ENCODE peak calls at places on chromosomes 4 and X, in eight cellular contexts. One of them, this sample, is unnamed.

GRCh38 chrX:349702-350101 is 31.1 kb upstream of the GTPBP6 start:
- DNase-seq in brain microvascular endothelial cell: no peak
- DNase-seq in fibroblast of mammary gland: no peak
- DNase-seq in CD4-positive, alpha-beta T cell: no peak
- DNase-seq in DND-41: no peak
- DNase-seq in BE2C: no peak
- DNase-seq in breast epithelium: no peak
- DNase-seq in dorsolateral prefrontal cortex: no peak
- DNase-seq in this sample: no peak

GRCh38 chr4:73600917-73601316 is 19.3 kb downstream of the RASSF6 start:
- DNase-seq in CD4-positive, alpha-beta T cell: no peak
- DNase-seq in brain microvascular endothelial cell: no peak
- DNase-seq in fibroblast of mammary gland: peak
- DNase-seq in dorsolateral prefrontal cortex: no peak
- DNase-seq in breast epithelium: no peak
- DNase-seq in BE2C: no peak
- DNase-seq in DND-41: no peak
- DNase-seq in this sample: no peak

GRCh38 chr4:38605794-38606586 is 58.0 kb upstream of the KLF3 start:
- DNase-seq in CD4-positive, alpha-beta T cell: no peak
- DNase-seq in brain microvascular endothelial cell: no peak
- DNase-seq in dorsolateral prefrontal cortex: no peak
- DNase-seq in BE2C: no peak
- DNase-seq in fibroblast of mammary gland: no peak
- DNase-seq in DND-41: no peak
- DNase-seq in breast epithelium: no peak
- DNase-seq in this sample: no peak

GRCh38 chr4:88828846-88829245 is 131.2 kb upstream of the NAP1L5 start:
- DNase-seq in dorsolateral prefrontal cortex: no peak
- DNase-seq in breast epithelium: no peak
- DNase-seq in BE2C: no peak
- DNase-seq in brain microvascular endothelial cell: no peak
- DNase-seq in fibroblast of mammary gland: peak
- DNase-seq in CD4-positive, alpha-beta T cell: no peak
- DNase-seq in DND-41: no peak
- DNase-seq in this sample: no peak

GRCh38 chr4:147136308-147136707 is 190.6 kb upstream of the TTC29 start:
- DNase-seq in brain microvascular endothelial cell: peak
- DNase-seq in BE2C: no peak
- DNase-seq in DND-41: no peak
- DNase-seq in fibroblast of mammary gland: peak
- DNase-seq in CD4-positive, alpha-beta T cell: no peak
- DNase-seq in dorsolateral prefrontal cortex: no peak
- DNase-seq in breast epithelium: no peak
- DNase-seq in this sample: peak

GRCh38 chr4:112213850-112214249 is 17.7 kb upstream of the AP1AR start:
- DNase-seq in CD4-positive, alpha-beta T cell: no peak
- DNase-seq in breast epithelium: no peak
- DNase-seq in fibroblast of mammary gland: peak
- DNase-seq in dorsolateral prefrontal cortex: no peak
- DNase-seq in BE2C: no peak
- DNase-seq in brain microvascular endothelial cell: peak
- DNase-seq in DND-41: no peak
- DNase-seq in this sample: no peak

GRCh38 chr4:164716901-164717300 is 37.0 kb upstream of the SMIM31 start:
- DNase-seq in CD4-positive, alpha-beta T cell: no peak
- DNase-seq in brain microvascular endothelial cell: no peak
- DNase-seq in breast epithelium: no peak
- DNase-seq in fibroblast of mammary gland: peak
- DNase-seq in BE2C: no peak
- DNase-seq in DND-41: no peak
- DNase-seq in dorsolateral prefrontal cortex: no peak
- DNase-seq in this sample: no peak

GRCh38 chr4:101205878-101206277 is 141.4 kb downstream of the PPP3CA start:
- DNase-seq in breast epithelium: no peak
- DNase-seq in brain microvascular endothelial cell: peak
- DNase-seq in dorsolateral prefrontal cortex: no peak
- DNase-seq in DND-41: peak
- DNase-seq in BE2C: no peak
- DNase-seq in CD4-positive, alpha-beta T cell: peak
- DNase-seq in fibroblast of mammary gland: peak
- DNase-seq in this sample: no peak

GRCh38 chr4:19791422-19792113 is 460.1 kb upstream of the SLIT2 start:
- DNase-seq in dorsolateral prefrontal cortex: no peak
- DNase-seq in brain microvascular endothelial cell: peak
- DNase-seq in DND-41: no peak
- DNase-seq in CD4-positive, alpha-beta T cell: no peak
- DNase-seq in fibroblast of mammary gland: no peak
- DNase-seq in BE2C: no peak
- DNase-seq in breast epithelium: no peak
- DNase-seq in this sample: no peak

GRCh38 chr4:184402740-184403383 is 71.5 kb downstream of the IRF2 start:
- DNase-seq in breast epithelium: no peak
- DNase-seq in CD4-positive, alpha-beta T cell: no peak
- DNase-seq in DND-41: no peak
- DNase-seq in BE2C: no peak
- DNase-seq in brain microvascular endothelial cell: no peak
- DNase-seq in fibroblast of mammary gland: no peak
- DNase-seq in dorsolateral prefrontal cortex: no peak
- DNase-seq in this sample: no peak

GRCh38 chr4:151694819-151695730 is 65.7 kb downstream of the GATB start:
- DNase-seq in fibroblast of mammary gland: peak
- DNase-seq in CD4-positive, alpha-beta T cell: no peak
- DNase-seq in dorsolateral prefrontal cortex: no peak
- DNase-seq in BE2C: no peak
- DNase-seq in breast epithelium: no peak
- DNase-seq in DND-41: no peak
- DNase-seq in brain microvascular endothelial cell: no peak
- DNase-seq in this sample: no peak

GRCh38 chrX:119343856-119344255 is 55.3 kb upstream of the SLC25A43 start:
- DNase-seq in breast epithelium: peak
- DNase-seq in DND-41: no peak
- DNase-seq in brain microvascular endothelial cell: no peak
- DNase-seq in dorsolateral prefrontal cortex: no peak
- DNase-seq in BE2C: no peak
- DNase-seq in fibroblast of mammary gland: no peak
- DNase-seq in CD4-positive, alpha-beta T cell: no peak
- DNase-seq in this sample: no peak

GRCh38 chr4:104494822-104495559 is at the start of gene CXXC4:
- DNase-seq in fibroblast of mammary gland: peak
- DNase-seq in BE2C: peak
- DNase-seq in dorsolateral prefrontal cortex: peak
- DNase-seq in breast epithelium: peak
- DNase-seq in CD4-positive, alpha-beta T cell: no peak
- DNase-seq in DND-41: no peak
- DNase-seq in brain microvascular endothelial cell: peak
- DNase-seq in this sample: peak

GRCh38 chr4:109051054-109051453 is 251.4 kb downstream of the COL25A1 start:
- DNase-seq in DND-41: no peak
- DNase-seq in BE2C: no peak
- DNase-seq in breast epithelium: no peak
- DNase-seq in fibroblast of mammary gland: no peak
- DNase-seq in CD4-positive, alpha-beta T cell: no peak
- DNase-seq in dorsolateral prefrontal cortex: no peak
- DNase-seq in brain microvascular endothelial cell: no peak
- DNase-seq in this sample: no peak

GRCh38 chr4:5460106-5460801 is 248.1 kb downstream of the EVC2 start:
- DNase-seq in BE2C: peak
- DNase-seq in DND-41: peak
- DNase-seq in fibroblast of mammary gland: peak
- DNase-seq in CD4-positive, alpha-beta T cell: no peak
- DNase-seq in brain microvascular endothelial cell: peak
- DNase-seq in dorsolateral prefrontal cortex: no peak
- DNase-seq in breast epithelium: no peak
- DNase-seq in this sample: no peak

GRCh38 chrX:65871671-65872311 is 168.1 kb downstream of the VSIG4 start:
- DNase-seq in fibroblast of mammary gland: no peak
- DNase-seq in brain microvascular endothelial cell: no peak
- DNase-seq in BE2C: no peak
- DNase-seq in CD4-positive, alpha-beta T cell: no peak
- DNase-seq in DND-41: peak
- DNase-seq in breast epithelium: no peak
- DNase-seq in dorsolateral prefrontal cortex: no peak
- DNase-seq in this sample: peak

GRCh38 chrX:129115104-129115503 is 408.2 kb downstream of the SMARCA1 start:
- DNase-seq in brain microvascular endothelial cell: peak
- DNase-seq in CD4-positive, alpha-beta T cell: no peak
- DNase-seq in dorsolateral prefrontal cortex: no peak
- DNase-seq in DND-41: peak
- DNase-seq in fibroblast of mammary gland: peak
- DNase-seq in BE2C: peak
- DNase-seq in breast epithelium: no peak
- DNase-seq in this sample: no peak

GRCh38 chr4:21986312-21986711 is 37.7 kb upstream of the KCNIP4 start:
- DNase-seq in DND-41: no peak
- DNase-seq in BE2C: no peak
- DNase-seq in breast epithelium: no peak
- DNase-seq in dorsolateral prefrontal cortex: no peak
- DNase-seq in fibroblast of mammary gland: no peak
- DNase-seq in CD4-positive, alpha-beta T cell: no peak
- DNase-seq in brain microvascular endothelial cell: no peak
- DNase-seq in this sample: no peak

GRCh38 chr4:16106956-16107355 is 23.1 kb upstream of the PROM1 start:
- DNase-seq in brain microvascular endothelial cell: no peak
- DNase-seq in dorsolateral prefrontal cortex: no peak
- DNase-seq in BE2C: no peak
- DNase-seq in breast epithelium: no peak
- DNase-seq in fibroblast of mammary gland: no peak
- DNase-seq in CD4-positive, alpha-beta T cell: no peak
- DNase-seq in DND-41: no peak
- DNase-seq in this sample: no peak

GRCh38 chrX:134544614-134545255 is 84.8 kb downstream of the HPRT1 start:
- DNase-seq in fibroblast of mammary gland: no peak
- DNase-seq in BE2C: no peak
- DNase-seq in dorsolateral prefrontal cortex: no peak
- DNase-seq in CD4-positive, alpha-beta T cell: no peak
- DNase-seq in brain microvascular endothelial cell: no peak
- DNase-seq in breast epithelium: no peak
- DNase-seq in DND-41: no peak
- DNase-seq in this sample: no peak

GRCh38 chrX:19865567-19866363 is 21.6 kb downstream of the SH3KBP1 start:
- DNase-seq in dorsolateral prefrontal cortex: no peak
- DNase-seq in breast epithelium: no peak
- DNase-seq in CD4-positive, alpha-beta T cell: no peak
- DNase-seq in brain microvascular endothelial cell: no peak
- DNase-seq in fibroblast of mammary gland: no peak
- DNase-seq in DND-41: peak
- DNase-seq in BE2C: no peak
- DNase-seq in this sample: peak

GRCh38 chr4:47939456-47939855 is 25.1 kb upstream of the NFXL1 start:
- DNase-seq in CD4-positive, alpha-beta T cell: no peak
- DNase-seq in breast epithelium: no peak
- DNase-seq in BE2C: no peak
- DNase-seq in fibroblast of mammary gland: no peak
- DNase-seq in brain microvascular endothelial cell: no peak
- DNase-seq in DND-41: no peak
- DNase-seq in dorsolateral prefrontal cortex: no peak
- DNase-seq in this sample: no peak

GRCh38 chr4:44722001-44722400 is 4.4 kb downstream of the GNPDA2 start:
- DNase-seq in breast epithelium: no peak
- DNase-seq in BE2C: no peak
- DNase-seq in CD4-positive, alpha-beta T cell: no peak
- DNase-seq in brain microvascular endothelial cell: no peak
- DNase-seq in fibroblast of mammary gland: no peak
- DNase-seq in dorsolateral prefrontal cortex: no peak
- DNase-seq in DND-41: no peak
- DNase-seq in this sample: no peak

GRCh38 chr4:44725166-44725565 is 1.2 kb downstream of the GNPDA2 start:
- DNase-seq in CD4-positive, alpha-beta T cell: no peak
- DNase-seq in brain microvascular endothelial cell: no peak
- DNase-seq in DND-41: no peak
- DNase-seq in breast epithelium: no peak
- DNase-seq in BE2C: no peak
- DNase-seq in dorsolateral prefrontal cortex: no peak
- DNase-seq in fibroblast of mammary gland: peak
- DNase-seq in this sample: no peak

GRCh38 chr4:44727471-44727870 is 1.1 kb upstream of the GNPDA2 start:
- DNase-seq in BE2C: no peak
- DNase-seq in fibroblast of mammary gland: no peak
- DNase-seq in CD4-positive, alpha-beta T cell: no peak
- DNase-seq in breast epithelium: no peak
- DNase-seq in brain microvascular endothelial cell: no peak
- DNase-seq in DND-41: no peak
- DNase-seq in dorsolateral prefrontal cortex: no peak
- DNase-seq in this sample: no peak

GRCh38 chr4:44725861-44726820 is at the start of gene GNPDA2:
- DNase-seq in breast epithelium: peak
- DNase-seq in dorsolateral prefrontal cortex: peak
- DNase-seq in brain microvascular endothelial cell: peak
- DNase-seq in BE2C: peak
- DNase-seq in fibroblast of mammary gland: peak
- DNase-seq in DND-41: peak
- DNase-seq in CD4-positive, alpha-beta T cell: peak
- DNase-seq in this sample: peak
- TF ChIP-seq CTCF in breast epithelium: no peak
- TF ChIP-seq CTCF in dorsolateral prefrontal cortex: peak
- TF ChIP-seq CTCF in brain microvascular endothelial cell: peak
- TF ChIP-seq CTCF in BE2C: peak
- TF ChIP-seq CTCF in fibroblast of mammary gland: no peak
- TF ChIP-seq CTCF in DND-41: peak
- TF ChIP-seq CTCF in CD4-positive, alpha-beta T cell: no peak
- TF ChIP-seq CTCF in this sample: peak

GRCh38 chr4:6576932-6577331 is 1.9 kb downstream of the MAN2B2 start:
- DNase-seq in CD4-positive, alpha-beta T cell: no peak
- DNase-seq in breast epithelium: no peak
- DNase-seq in DND-41: no peak
- DNase-seq in BE2C: no peak
- DNase-seq in dorsolateral prefrontal cortex: no peak
- DNase-seq in fibroblast of mammary gland: no peak
- DNase-seq in brain microvascular endothelial cell: no peak
- DNase-seq in this sample: no peak
- TF ChIP-seq CTCF in CD4-positive, alpha-beta T cell: no peak
- TF ChIP-seq CTCF in breast epithelium: no peak
- TF ChIP-seq CTCF in DND-41: no peak
- TF ChIP-seq CTCF in BE2C: no peak
- TF ChIP-seq CTCF in dorsolateral prefrontal cortex: no peak
- TF ChIP-seq CTCF in fibroblast of mammary gland: no peak
- TF ChIP-seq CTCF in brain microvascular endothelial cell: no peak
- TF ChIP-seq CTCF in this sample: no peak

DNA sequence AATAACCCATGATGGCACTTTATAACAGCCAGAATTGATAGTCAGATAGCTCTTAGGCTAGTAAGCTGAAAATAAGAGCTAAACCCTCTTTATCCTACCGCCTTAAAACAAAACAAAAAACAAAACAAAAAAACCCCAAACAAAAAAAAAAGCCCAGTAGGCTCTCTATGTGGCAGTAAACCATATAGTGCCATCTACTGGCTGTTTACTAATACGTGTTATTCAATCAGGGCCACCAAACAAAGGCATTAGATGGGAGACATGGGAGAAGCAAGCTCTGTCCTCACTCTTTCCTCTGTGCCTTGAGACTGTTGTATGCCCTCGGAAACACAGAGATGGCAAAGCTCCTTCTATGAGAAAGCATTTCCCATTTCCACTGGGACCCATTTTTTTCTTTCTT is 148.8 kb upstream of the MID1 start:
- DNase-seq in breast epithelium: no peak
- DNase-seq in DND-41: no peak
- DNase-seq in brain microvascular endothelial cell: peak
- DNase-seq in fibroblast of mammary gland: peak
- DNase-seq in BE2C: no peak
- DNase-seq in dorsolateral prefrontal cortex: no peak
- DNase-seq in CD4-positive, alpha-beta T cell: no peak
- DNase-seq in this sample: no peak
- TF ChIP-seq CTCF in breast epithelium: no peak
- TF ChIP-seq CTCF in DND-41: peak
- TF ChIP-seq CTCF in brain microvascular endothelial cell: peak
- TF ChIP-seq CTCF in fibroblast of mammary gland: peak
- TF ChIP-seq CTCF in BE2C: peak
- TF ChIP-seq CTCF in dorsolateral prefrontal cortex: peak
- TF ChIP-seq CTCF in CD4-positive, alpha-beta T cell: no peak
- TF ChIP-seq CTCF in this sample: peak

GRCh38 chr4:174555793-174556630 is 33.7 kb upstream of the HPGD start:
- DNase-seq in CD4-positive, alpha-beta T cell: no peak
- DNase-seq in BE2C: no peak
- DNase-seq in breast epithelium: no peak
- DNase-seq in DND-41: no peak
- DNase-seq in brain microvascular endothelial cell: no peak
- DNase-seq in dorsolateral prefrontal cortex: no peak
- DNase-seq in fibroblast of mammary gland: no peak
- DNase-seq in this sample: no peak
- TF ChIP-seq CTCF in CD4-positive, alpha-beta T cell: no peak
- TF ChIP-seq CTCF in BE2C: no peak
- TF ChIP-seq CTCF in breast epithelium: no peak
- TF ChIP-seq CTCF in DND-41: no peak
- TF ChIP-seq CTCF in brain microvascular endothelial cell: no peak
- TF ChIP-seq CTCF in dorsolateral prefrontal cortex: no peak
- TF ChIP-seq CTCF in fibroblast of mammary gland: no peak
- TF ChIP-seq CTCF in this sample: no peak

This sample was measured in heart right ventricle.